ENCODE peak calls at places on chromosomes 16 and 17, in four cellular contexts. F, W, N and A are unnamed samples.

GRCh38 chr17:2730764-2731353 is 18.6 kb downstream of the CCDC92B start:
- DNase-seq in F (no peak), W (no peak), N (no peak), A (no peak)

GRCh38 chr16:13393816-13394215 is 492.4 kb downstream of the SHISA9 start:
- DNase-seq in F (no peak), W (no peak), N (no peak), A (no peak)

GRCh38 chr16:87951550-87952538 is 610 bp downstream of the BANP start:
- DNase-seq in F (no peak), W (peak), N (peak), A (no peak)

GRCh38 chr17:79420318-79421243 is 190.3 kb downstream of the RBFOX3 start:
- DNase-seq in F (peak), W (peak), N (no peak), A (no peak)

GRCh38 chr17:59366040-59366757 is 34.7 kb downstream of the YPEL2 start:
- DNase-seq in F (no peak), W (no peak), N (no peak), A (no peak)

GRCh38 chr16:22762486-22762885 is 51.5 kb upstream of the HS3ST2 start:
- DNase-seq in F (no peak), W (no peak), N (no peak), A (no peak)

GRCh38 chr16:23499801-23500200 is 10.5 kb downstream of the GGA2 start:
- DNase-seq in F (no peak), W (no peak), N (no peak), A (no peak)

GRCh38 chr17:6435968-6436367 is 1.0 kb upstream of the AIPL1 start:
- DNase-seq in F (peak), W (peak), N (peak), A (peak)

GRCh38 chr17:39213852-39214251 is 11.9 kb downstream of the STAC2 start:
- DNase-seq in F (no peak), W (peak), N (no peak), A (peak)

GRCh38 chr17:82959242-82959930 is 119.6 kb upstream of the ZNF750 start:
- DNase-seq in F (no peak), W (no peak), N (no peak), A (no peak)

GRCh38 chr16:11705311-11705710 is 37.1 kb downstream of the SNN start:
- DNase-seq in F (no peak), W (no peak), N (no peak), A (no peak)

GRCh38 chr16:88527186-88527936 is 42.8 kb upstream of the ZC3H18 start:
- DNase-seq in F (peak), W (peak), N (peak), A (peak)

GRCh38 chr16:50461400-50461760 is 86.8 kb upstream of the NKD1 start:
- DNase-seq in F (no peak), W (no peak), N (no peak), A (no peak)

GRCh38 chr17:77124192-77124908 is 16.4 kb upstream of the SEC14L1 start:
- DNase-seq in F (no peak), W (peak), N (no peak), A (peak)

GRCh38 chr17:27423651-27424050 is 32.6 kb upstream of the KSR1 start:
- DNase-seq in F (peak), W (no peak), N (no peak), A (no peak)

GRCh38 chr17:1813088-1813487 is 16.6 kb downstream of the SMYD4 start:
- DNase-seq in F (no peak), W (no peak), N (no peak), A (no peak)

GRCh38 chr16:85484337-85485295 is 128.5 kb upstream of the GSE1 start:
- DNase-seq in F (no peak), W (no peak), N (no peak), A (no peak)

GRCh38 chr17:71631483-71631882 is 489.3 kb upstream of the SOX9 start:
- DNase-seq in F (no peak), W (peak), N (no peak), A (peak)

GRCh38 chr16:81401035-81401950 is 43.3 kb upstream of the CMIP start:
- DNase-seq in F (no peak), W (peak), N (no peak), A (peak)

GRCh38 chr16:16017812-16018211 is 68.4 kb downstream of the ABCC1 start:
- DNase-seq in F (no peak), W (no peak), N (no peak), A (no peak)

GRCh38 chr16:4687946-4688673 is 5.3 kb upstream of the NUDT16L1 start:
- DNase-seq in F (no peak), W (no peak), N (no peak), A (no peak)

GRCh38 chr17:35630530-35631148 is 43.5 kb downstream of the AP2B1 start:
- DNase-seq in F (no peak), W (peak), N (no peak), A (peak)

GRCh38 chr17:42342242-42343008 is 45.8 kb downstream of the STAT3 start:
- DNase-seq in F (no peak), W (no peak), N (no peak), A (no peak)

GRCh38 chr16:10326647-10327046 is 59.2 kb upstream of the ATF7IP2 start:
- DNase-seq in F (no peak), W (no peak), N (no peak), A (no peak)

GRCh38 chr16:8572919-8573724 is 17.2 kb downstream of the TMEM114 start:
- DNase-seq in F (no peak), W (no peak), N (no peak), A (peak)

GRCh38 chr17:78172284-78173024 is 4.1 kb downstream of the SYNGR2 start:
- DNase-seq in F (no peak), W (no peak), N (no peak), A (no peak)

GRCh38 chr17:29042679-29043538 is at the start of gene PIPOX:
- DNase-seq in F (no peak), W (no peak), N (no peak), A (peak)

GRCh38 chr16:86864586-86864985 is 286.2 kb downstream of the FOXL1 start:
- DNase-seq in F (no peak), W (no peak), N (no peak), A (no peak)

GRCh38 chr17:29615048-29615385 is 7.7 kb downstream of the CORO6 start:
- DNase-seq in F (peak), W (no peak), N (no peak), A (peak)

DNA sequence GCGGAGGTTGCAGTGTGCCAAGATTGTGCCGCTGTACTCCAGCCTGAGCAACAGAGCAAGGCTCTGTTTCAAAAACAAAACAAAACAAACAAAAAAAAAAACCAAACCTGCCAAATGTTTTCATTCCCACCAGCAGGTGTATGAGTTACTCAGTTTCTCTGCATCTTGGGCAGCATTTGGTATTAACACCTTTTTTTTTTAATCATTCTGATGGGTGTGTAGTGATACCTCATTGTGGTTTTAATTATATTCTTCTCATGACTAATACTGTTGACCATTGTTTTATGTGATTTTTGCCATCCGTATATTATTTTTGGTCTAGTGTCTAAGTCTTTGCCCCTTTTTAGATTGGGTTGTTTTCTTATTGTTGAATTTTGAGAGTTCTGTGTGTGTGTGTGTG is 15.3 kb downstream of the NFATC3 start:
- DNase-seq in F (no peak), W (no peak), N (no peak), A (no peak)
- TF ChIP-seq CTCF in F (no peak), W (no peak), N (no peak), A (no peak)

DNA sequence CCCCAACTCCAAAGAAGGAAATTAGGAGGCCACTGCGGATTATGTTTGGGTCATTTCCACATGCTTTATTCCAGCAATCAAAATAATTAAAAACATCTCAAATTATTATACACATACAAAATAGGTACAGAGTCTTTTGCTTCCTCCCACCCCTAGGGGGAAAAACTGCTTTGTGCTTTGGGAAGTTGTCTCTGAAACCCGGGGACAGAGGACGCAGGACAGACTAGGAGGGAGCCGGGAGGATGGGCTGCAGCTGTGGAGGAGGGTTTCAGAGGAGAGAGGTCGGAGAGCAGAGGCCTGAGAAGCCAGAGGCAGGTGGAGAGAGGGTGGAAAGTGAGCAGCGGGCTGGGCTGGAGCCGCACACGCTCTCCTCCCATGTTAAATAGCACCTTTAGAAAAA is 17.4 kb downstream of the COL1A1 start:
- DNase-seq in F (no peak), W (no peak), N (no peak), A (no peak)
- TF ChIP-seq CTCF in F (no peak), W (no peak), N (no peak), A (no peak)

DNA sequence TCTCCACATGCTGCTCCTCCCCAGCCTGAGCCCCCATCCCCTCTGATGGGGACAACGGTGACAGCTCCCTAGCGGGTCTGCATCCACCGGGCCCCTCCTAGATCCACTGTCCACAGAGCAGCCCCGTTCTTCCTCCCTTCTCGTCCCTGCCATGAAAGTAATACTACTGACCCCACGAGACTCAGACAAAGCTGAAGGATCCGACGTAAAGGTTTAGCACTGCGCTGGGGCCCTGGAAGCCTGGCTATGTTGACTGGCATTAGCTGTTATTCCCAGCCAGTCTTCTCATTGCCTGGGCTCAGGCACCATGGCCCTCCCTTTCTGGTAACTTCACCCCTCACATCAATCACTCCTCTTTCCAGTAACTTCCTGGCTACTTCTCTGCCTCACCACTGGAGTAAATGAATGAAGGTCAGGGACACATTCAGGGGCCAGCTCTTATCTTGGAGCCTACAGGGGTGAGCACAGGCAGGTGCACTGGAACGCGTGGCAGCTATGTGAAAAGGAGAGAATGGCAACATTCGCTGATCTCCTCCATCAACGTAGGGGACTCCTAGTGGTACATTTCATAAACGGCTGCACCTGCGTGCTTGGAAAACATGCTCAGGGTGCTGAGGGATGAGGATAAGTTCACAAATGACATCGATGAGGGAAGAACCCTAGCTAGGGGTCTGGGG is 30.5 kb downstream of the VAC14 start:
- DNase-seq in F (no peak), W (no peak), N (no peak), A (peak)
- TF ChIP-seq CTCF in F (no peak), W (no peak), N (no peak), A (no peak)

GRCh38 chr17:48023408-48024148 is 14.0 kb downstream of the COPZ2 start:
- DNase-seq in F (no peak), W (peak), N (peak), A (peak)
- TF ChIP-seq CTCF in F (no peak), W (peak), N (peak), A (peak)

GRCh38 chr17:58277726-58278595 is 2.8 kb downstream of the MPO start:
- DNase-seq in F (no peak), W (no peak), N (no peak), A (no peak)

GRCh38 chr17:58275417-58275816 is 5.3 kb downstream of the MPO start:
- DNase-seq in F (no peak), W (no peak), N (no peak), A (no peak)

GRCh38 chr17:58276423-58276822 is 4.3 kb downstream of the MPO start:
- DNase-seq in F (no peak), W (no peak), N (no peak), A (no peak)

GRCh38 chr17:58278661-58279015 is 2.1 kb downstream of the MPO start:
- DNase-seq in F (peak), W (no peak), N (no peak), A (no peak)

GRCh38 chr17:58277107-58277506 is 3.6 kb downstream of the MPO start:
- DNase-seq in F (peak), W (no peak), N (no peak), A (peak)
- TF ChIP-seq CTCF in F (peak), W (no peak), N (peak), A (peak)

DNA sequence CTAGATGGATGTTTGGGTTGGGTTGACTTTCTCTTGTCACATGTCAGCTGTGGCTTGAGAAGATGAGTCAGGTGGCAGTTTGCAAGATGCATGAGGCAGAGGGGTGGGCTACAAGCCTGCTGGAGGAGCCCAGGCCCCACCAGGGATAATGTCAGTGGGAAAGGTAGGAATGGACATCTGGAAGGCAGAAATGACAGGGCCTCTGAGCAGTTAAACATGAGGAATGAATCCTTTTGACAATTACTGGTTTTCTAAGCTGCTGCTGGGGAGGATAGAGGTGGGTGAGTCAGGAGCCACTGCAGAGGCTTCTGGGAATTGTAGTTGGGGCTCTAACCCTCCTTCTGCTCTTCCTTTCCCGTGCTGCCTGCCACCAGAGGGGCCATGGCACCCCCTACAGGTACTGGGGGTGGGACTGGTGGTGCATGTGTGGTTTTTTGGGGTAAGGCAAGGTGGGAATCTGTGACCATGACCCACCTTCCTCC is 15.7 kb downstream of the SLC52A1 start:
- DNase-seq in F (peak), W (peak), N (no peak), A (no peak)
- TF ChIP-seq CTCF in F (peak), W (no peak), N (no peak), A (no peak)

DNA sequence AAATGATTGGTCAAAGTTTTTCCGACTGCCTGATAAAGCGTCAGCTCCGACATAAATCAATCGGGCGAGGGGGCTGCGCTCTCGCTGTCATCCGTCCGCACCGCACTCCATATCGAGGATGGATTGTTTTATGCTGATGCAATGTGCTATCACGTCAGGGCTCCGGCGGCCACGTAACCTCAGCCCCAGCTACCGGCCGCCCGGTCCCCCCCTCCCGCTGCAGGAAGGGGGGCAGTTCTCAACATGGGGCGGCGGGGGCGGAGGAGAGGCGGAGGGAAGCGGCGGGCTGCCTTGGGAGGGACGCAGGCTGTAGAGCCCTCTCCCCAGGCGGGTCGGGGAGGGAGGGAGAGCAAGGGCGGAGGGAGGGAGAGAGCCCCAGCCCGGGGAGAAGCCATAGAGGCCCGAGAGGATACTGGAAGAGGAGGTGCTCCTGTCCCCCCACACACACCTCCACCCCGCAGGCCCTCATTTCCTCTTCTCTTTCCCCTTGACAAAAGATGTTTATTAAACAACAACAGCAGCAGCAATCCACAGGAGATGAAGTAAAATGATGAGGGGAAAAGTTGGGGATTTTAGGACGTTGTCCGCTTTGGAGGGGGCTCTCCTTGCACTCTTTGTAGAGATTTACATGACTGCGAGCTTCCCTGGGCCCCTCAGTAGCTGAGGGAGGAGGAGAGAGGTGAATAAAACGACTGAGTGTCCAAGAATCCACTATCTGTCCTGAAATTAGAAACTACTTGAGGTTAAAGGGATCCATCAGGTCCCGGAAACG is 498 bp upstream of the HOXB9 start:
- DNase-seq in F (no peak), W (no peak), N (no peak), A (no peak)
- TF ChIP-seq CTCF in F (no peak), W (no peak), N (no peak), A (no peak)

DNA sequence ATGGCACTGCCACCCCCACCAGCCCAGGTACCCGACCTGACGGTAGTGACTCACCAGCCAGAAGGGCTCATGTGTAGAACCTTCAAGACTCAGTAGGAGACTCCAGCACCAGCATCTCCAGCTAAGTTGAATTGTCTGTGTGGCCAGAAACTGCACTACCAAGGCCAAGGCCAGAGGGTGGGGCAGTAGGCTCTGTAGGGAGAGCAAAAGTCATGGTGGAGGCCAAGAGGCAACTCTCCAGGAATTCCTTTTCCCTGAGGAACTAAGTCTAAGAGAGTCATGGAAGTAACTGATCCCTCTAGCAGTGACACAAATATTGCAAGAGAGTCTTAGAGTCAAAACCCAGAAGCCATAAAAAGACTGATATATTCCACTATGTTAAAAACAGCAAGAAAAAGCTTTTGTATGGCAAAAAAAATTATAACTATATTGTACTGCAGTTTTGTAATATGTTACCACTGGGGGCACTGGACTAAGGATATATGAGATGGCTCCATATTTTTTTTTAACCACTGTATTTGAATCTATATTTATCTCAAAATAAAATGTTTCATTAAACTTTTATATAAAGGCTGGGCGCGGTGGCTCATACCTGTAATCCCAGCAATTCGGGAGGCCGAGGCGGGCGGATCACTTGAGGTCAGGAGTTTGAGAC is 30.2 kb upstream of the GUCY2D start:
- DNase-seq in F (no peak), W (no peak), N (no peak), A (no peak)
- TF ChIP-seq CTCF in F (no peak), W (peak), N (no peak), A (no peak)

DNA sequence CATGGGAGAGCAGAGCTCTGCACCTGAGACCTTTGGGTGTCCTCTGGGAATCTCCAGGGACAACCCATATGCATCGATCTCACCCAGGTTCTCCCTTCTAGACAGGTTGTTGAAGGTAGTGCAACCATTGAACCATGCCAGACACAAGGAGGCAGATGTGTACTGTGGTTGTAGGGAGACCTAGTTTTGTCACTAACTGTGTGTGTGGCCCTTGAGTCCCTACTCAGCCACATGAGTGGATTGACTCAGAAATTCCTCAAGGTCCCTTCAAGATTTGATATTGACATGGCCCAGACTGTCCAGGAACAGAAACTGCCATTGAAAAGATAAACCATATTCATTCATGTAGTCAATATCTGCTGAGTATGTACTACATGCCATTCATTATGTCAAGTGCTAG is 396.4 kb upstream of the CCL2 start:
- DNase-seq in F (no peak), W (no peak), N (no peak), A (no peak)
- TF ChIP-seq CTCF in F (no peak), W (no peak), N (no peak), A (no peak)